ENCODE peak calls at places on chromosomes 6 and 20, in ten cellular contexts. Z is HCT116, S is dorsolateral prefrontal cortex, O is BJ, D is fibroblast of lung, Y is H1, G is endothelial cell of umbilical vein, U is Panc1, I is K562, L is transverse colon. N is an unnamed sample.

GRCh38 chr6:108667984-108668383 is 107.3 kb downstream of the FOXO3 start:
- DNase-seq in U (no peak), Y (no peak), I (no peak), L (no peak), O (no peak), S (no peak), Z (no peak), D (peak; percentile 77), G (no peak), N (no peak)

GRCh38 chr20:31819083-31819784 is at the start of gene MYLK2:
- DNase-seq in I (no peak), L (no peak), Z (no peak), U (no peak), D (no peak), S (no peak), G (no peak), O (no peak), Y (no peak), N (no peak)

GRCh38 chr20:56352656-56353055 is 6.1 kb upstream of the FAM210B start:
- DNase-seq in G (no peak), Y (no peak), D (no peak), Z (no peak), U (no peak), I (no peak), S (no peak), L (no peak), O (no peak), N (peak; percentile 55)

GRCh38 chr6:24959333-24959732 is 23.6 kb upstream of the RIPOR2 start:
- DNase-seq in D (no peak), Y (no peak), S (no peak), O (no peak), I (no peak), L (no peak), G (no peak), U (no peak), Z (no peak), N (no peak)

GRCh38 chr6:39197521-39198500 is 31.5 kb downstream of the KCNK5 start:
- DNase-seq in U (no peak), I (no peak), L (no peak), D (no peak), S (no peak), Z (no peak), G (no peak), O (no peak), Y (no peak), N (no peak)

GRCh38 chr6:97440590-97441176 is 157.7 kb upstream of the MMS22L start:
- DNase-seq in L (no peak), D (peak; percentile 32), Z (peak; percentile 46), G (peak; percentile 10), U (peak; percentile 12), O (no peak), Y (no peak), S (peak; percentile 75), I (no peak), N (peak; percentile 5)

GRCh38 chr6:53043626-53044025 is 21.6 kb upstream of the FBXO9 start:
- DNase-seq in L (no peak), I (no peak), D (peak; percentile 24), O (no peak), Y (no peak), U (no peak), S (no peak), Z (no peak), G (no peak), N (peak; percentile 44)

GRCh38 chr6:79239538-79240168 is 5.2 kb upstream of the HMGN3 start:
- DNase-seq in I (no peak), L (no peak), Z (no peak), S (no peak), U (no peak), D (no peak), G (no peak), O (no peak), Y (no peak), N (no peak)

GRCh38 chr6:15218401-15218800 is 27.5 kb upstream of the JARID2 start:
- DNase-seq in U (no peak), L (no peak), G (no peak), D (no peak), S (no peak), Y (no peak), Z (no peak), I (no peak), O (no peak), N (no peak)

GRCh38 chr6:1094306-1094705 is 217.6 kb upstream of the FOXQ1 start:
- DNase-seq in L (no peak), Z (no peak), Y (no peak), I (no peak), U (no peak), G (no peak), S (no peak), D (peak; percentile 86), O (peak; percentile 83), N (peak; percentile 83)

DNA sequence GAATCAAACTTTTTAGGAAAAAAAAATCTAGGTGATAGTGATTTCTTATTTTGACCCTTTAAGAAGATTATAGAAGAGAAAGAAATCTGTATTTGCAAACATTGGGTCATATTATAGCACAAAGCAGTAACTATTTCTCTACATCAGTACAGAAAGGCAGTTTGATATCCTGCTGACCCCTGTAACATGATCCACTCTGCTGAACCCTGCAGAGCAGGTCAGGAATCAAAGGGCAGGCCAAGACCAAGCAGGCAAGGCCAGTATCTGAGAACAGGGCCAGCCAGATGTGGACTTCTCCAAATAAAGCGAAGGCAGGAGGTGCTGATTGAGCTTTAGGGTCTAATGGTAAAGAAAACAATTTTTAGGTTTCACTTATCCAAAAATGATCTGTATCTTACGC is 239.4 kb downstream of the PTPRK start:
- DNase-seq in O (no peak), G (no peak), U (no peak), Z (no peak), S (no peak), D (no peak), Y (no peak), L (no peak), I (no peak), N (no peak)
- H3K4me3 ChIP-seq in O (no peak overlapping the region), G (no peak overlapping the region), U (no peak overlapping the region), Z (no peak overlapping the region), S (no peak overlapping the region), D (no peak overlapping the region), Y (no peak overlapping the region), L (no peak overlapping the region), I (no peak overlapping the region), N (no peak overlapping the region)

GRCh38 chr20:33178726-33179125 is 10.8 kb downstream of the BPIFA2 start:
- DNase-seq in I (no peak), Y (peak; percentile 19), Z (no peak), G (no peak), O (no peak), S (no peak), U (no peak), D (no peak), L (no peak), N (no peak)

GRCh38 chr20:33176101-33176500 is 8.1 kb downstream of the BPIFA2 start:
- DNase-seq in G (no peak), D (no peak), Z (no peak), Y (no peak), S (no peak), U (no peak), I (no peak), O (no peak), L (no peak), N (no peak)

GRCh38 chr20:33180169-33180568 is 12.2 kb downstream of the BPIFA2 start:
- DNase-seq in D (no peak), L (no peak), G (no peak), O (no peak), U (no peak), Z (no peak), Y (no peak), I (no peak), S (no peak), N (no peak)

GRCh38 chr20:33175123-33175522 is 7.2 kb downstream of the BPIFA2 start:
- DNase-seq in D (no peak), S (no peak), U (no peak), G (no peak), O (no peak), Z (no peak), I (no peak), Y (no peak), L (no peak), N (no peak)

GRCh38 chr20:33177866-33178265 is 9.9 kb downstream of the BPIFA2 start:
- DNase-seq in O (no peak), S (no peak), Z (no peak), U (no peak), L (no peak), I (no peak), G (no peak), D (no peak), Y (no peak), N (no peak)
- H3K4me3 ChIP-seq in O (no peak overlapping the region), S (no peak overlapping the region), Z (no peak overlapping the region), U (no peak overlapping the region), L (no peak overlapping the region), I (no peak overlapping the region), G (no peak overlapping the region), D (no peak overlapping the region), Y (no peak overlapping the region), N (no peak overlapping the region)

DNA sequence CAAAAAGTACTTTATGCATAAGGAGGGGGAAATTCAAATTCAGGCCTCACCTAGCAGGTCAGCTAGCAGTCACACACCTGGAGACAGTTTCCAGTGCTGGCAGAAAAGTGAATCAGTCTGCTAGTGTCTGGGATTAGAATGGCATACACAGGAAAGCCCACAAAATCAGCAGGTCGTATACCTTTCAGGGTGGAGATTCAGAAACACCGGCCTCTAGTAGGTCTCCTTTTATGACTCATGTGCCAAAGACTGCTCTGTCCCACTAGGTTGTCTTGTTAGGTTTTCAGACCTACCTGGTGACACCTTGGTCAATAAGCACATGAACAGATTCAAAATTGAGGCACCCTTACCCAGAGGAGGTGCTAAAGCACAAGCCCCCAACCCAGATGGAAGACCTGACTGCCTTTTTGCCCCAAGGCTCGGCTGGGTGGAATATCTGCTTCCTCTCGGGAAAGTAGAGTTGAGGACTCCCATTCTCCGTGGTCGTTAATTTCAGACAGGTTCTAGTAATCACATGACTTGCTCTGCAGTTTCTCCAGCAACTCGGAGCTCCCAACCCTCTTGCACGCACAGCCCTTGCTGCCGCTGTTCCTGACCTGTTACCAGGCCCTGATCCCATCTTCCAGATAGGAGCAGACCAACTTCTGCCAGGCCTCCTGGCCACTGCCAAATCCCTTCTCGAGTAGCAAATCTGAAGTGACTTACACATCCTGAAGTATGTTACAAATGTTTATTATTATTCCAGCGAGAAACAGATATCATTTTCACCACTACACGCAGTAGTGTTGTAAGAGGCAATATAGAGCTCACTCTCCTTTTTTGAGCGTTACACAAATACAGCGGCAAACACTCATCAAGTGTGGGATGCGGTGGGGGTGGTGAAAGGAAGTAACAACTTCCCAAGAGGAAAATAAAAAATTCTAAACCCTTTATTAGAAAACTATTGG is 46.6 kb downstream of the AGPAT4 start:
- DNase-seq in G (peak; percentile 30), Y (no peak), I (no peak), U (no peak), Z (no peak), O (no peak), D (peak; percentile 45), S (no peak), L (no peak), N (no peak)
- H3K4me3 ChIP-seq in G (no peak overlapping the region), Y (no peak overlapping the region), I (no peak overlapping the region), U (no peak overlapping the region), Z (no peak overlapping the region), O (no peak overlapping the region), D (no peak overlapping the region), S (no peak overlapping the region), L (no peak overlapping the region), N (no peak overlapping the region)

DNA sequence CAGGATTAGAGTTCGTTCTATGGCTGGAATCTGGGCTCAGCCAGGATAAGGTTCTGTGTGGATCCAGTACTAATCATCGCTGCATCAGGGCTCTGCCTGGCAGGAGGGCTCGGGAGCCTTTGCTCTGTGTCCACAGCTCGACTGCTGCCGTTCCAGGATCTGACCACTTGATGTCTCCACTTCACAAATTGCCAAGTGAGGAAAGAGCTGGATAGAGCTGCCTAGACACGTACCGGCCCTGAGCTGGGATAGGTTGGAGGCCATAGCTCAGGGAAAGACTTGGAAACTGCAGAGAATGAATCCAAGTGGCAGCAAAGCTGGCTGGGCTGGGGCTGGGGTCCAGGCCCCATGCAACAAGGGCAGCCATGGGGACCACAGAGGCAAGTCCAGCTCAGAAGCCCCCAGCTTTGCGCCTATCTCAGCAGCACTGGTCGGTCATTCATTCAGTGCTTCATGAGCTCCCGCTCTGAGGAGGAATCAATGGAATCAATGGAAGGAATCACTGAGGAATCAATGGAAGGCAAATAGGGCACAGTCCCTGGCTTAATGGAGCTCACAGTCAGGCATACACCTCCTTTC is 38.0 kb upstream of the TOP1 start:
- DNase-seq in G (peak; percentile 89), I (peak; percentile 65), L (peak; percentile 86), D (peak; percentile 90), U (peak; percentile 81), O (no peak), Z (peak; percentile 75), S (peak; percentile 77), Y (peak; percentile 70), N (peak; percentile 93)
- H3K4me3 ChIP-seq in G (no peak overlapping the region), I (no peak overlapping the region), L (no peak overlapping the region), D (no peak overlapping the region), U (no peak overlapping the region), O (no peak overlapping the region), Z (peak overlapping the region; percentile 13), S (no peak overlapping the region), Y (no peak overlapping the region), N (no peak overlapping the region)